ENCODE peak calls at places on chromosomes 3 and 15, in four cellular contexts. J is EH, Y is SHP77 treated with DMSO at 0.1 percent for 48 hours, I is heart left ventricle. D is an unnamed sample.

GRCh38 chr3:24390169-24390821 is 104.4 kb downstream of the THRB start:
- DNase-seq in J (no peak), Y (no peak), I (no peak), D (no peak)

GRCh38 chr3:179958759-179959158 is 78.0 kb downstream of the PEX5L start:
- DNase-seq in J (no peak), Y (peak), I (no peak), D (no peak)

GRCh38 chr3:123758081-123758564 is 126.0 kb downstream of the MYLK start:
- DNase-seq in J (peak), Y (no peak), I (no peak), D (no peak)

GRCh38 chr3:194686816-194687637 is 1.3 kb downstream of the FAM43A start:
- DNase-seq in J (peak), Y (no peak), I (peak), D (peak)

GRCh38 chr15:46461416-46461815 is 826.6 kb downstream of the SQOR start:
- DNase-seq in J (peak), Y (no peak), I (no peak), D (no peak)

GRCh38 chr3:10357592-10358308 is 36.8 kb upstream of the SEC13 start:
- DNase-seq in J (peak), Y (no peak), I (peak), D (peak)

GRCh38 chr3:136883967-136884720 is 22.1 kb downstream of the NCK1 start:
- DNase-seq in J (no peak), Y (no peak), I (no peak), D (no peak)

GRCh38 chr3:21506061-21506460 is 244.9 kb downstream of the ZNF385D start:
- DNase-seq in J (peak), Y (no peak), I (no peak), D (no peak)

GRCh38 chr15:80343610-80344009 is 60.6 kb upstream of the ARNT2 start:
- DNase-seq in J (no peak), Y (no peak), I (peak), D (no peak)

GRCh38 chr15:100849021-100849831 is 30.4 kb upstream of the ALDH1A3 start:
- DNase-seq in J (peak), Y (no peak), I (peak), D (peak)

GRCh38 chr3:187101184-187102072 is 37.9 kb downstream of the RPL39L start:
- DNase-seq in J (peak), Y (no peak), I (peak), D (peak)

GRCh38 chr15:32818758-32819405 is 101.1 kb downstream of the GREM1 start:
- DNase-seq in J (peak), Y (no peak), I (no peak), D (no peak)

GRCh38 chr3:123423806-123424205 is 25.1 kb downstream of the ADCY5 start:
- DNase-seq in J (no peak), Y (no peak), I (no peak), D (no peak)

GRCh38 chr3:45593708-45594601 is 596 bp upstream of the LIMD1 start:
- DNase-seq in J (peak), Y (peak), I (peak), D (peak)